ENCODE peak calls at places on chromosomes 2 and 18, in seven cellular contexts. U, Z, H, W, I, Y and B are unnamed samples.

GRCh38 chr2:178075006-178075326 is 2.4 kb upstream of the PDE11A start:
- DNase-seq in U (no peak), Z (no peak), H (no peak), W (no peak), I (no peak), Y (peak; percentile 33), B (no peak)

GRCh38 chr2:57987835-57988573 is 58.6 kb upstream of the VRK2 start:
- DNase-seq in U (no peak), Z (no peak), H (peak; percentile 45), W (no peak), I (no peak), Y (no peak), B (no peak)

GRCh38 chr2:154570501-154570900 is 128.0 kb upstream of the KCNJ3 start:
- DNase-seq in U (no peak), Z (no peak), H (no peak), W (no peak), I (no peak), Y (no peak), B (no peak)

GRCh38 chr2:3523551-3524041 is 4.3 kb upstream of the ADI1 start:
- DNase-seq in U (no peak), Z (no peak), H (peak; percentile 84), W (no peak), I (no peak), Y (no peak), B (no peak)

GRCh38 chr2:26693287-26693849 is 846 bp downstream of the KCNK3 start:
- DNase-seq in U (peak; percentile 33), Z (no peak), H (no peak), W (no peak), I (no peak), Y (no peak), B (no peak)

GRCh38 chr18:30988440-30988839 is 54.1 kb downstream of the DSC3 start:
- DNase-seq in U (no peak), Z (no peak), H (no peak), W (no peak), I (no peak), Y (no peak), B (no peak)

GRCh38 chr2:157327621-157328102 is 2.0 kb upstream of the ERMN start:
- DNase-seq in U (peak; percentile 38), Z (peak; percentile 87), H (peak; percentile 74), W (peak; percentile 90), I (peak; percentile 91), Y (peak; percentile 51), B (peak; percentile 57)

GRCh38 chr18:8389391-8390340 is 219.6 kb upstream of the RAB12 start:
- DNase-seq in U (peak; percentile 78), Z (peak; percentile 76), H (peak; percentile 77), W (peak; percentile 2), I (peak; percentile 88), Y (peak; percentile 59), B (peak; percentile 26)

GRCh38 chr18:56676639-56677038 is 25.5 kb downstream of the WDR7 start:
- DNase-seq in U (no peak), Z (no peak), H (no peak), W (no peak), I (no peak), Y (no peak), B (no peak)

GRCh38 chr2:42810971-42811865 is 18.8 kb upstream of the HAAO start:
- DNase-seq in U (peak; percentile 74), Z (peak; percentile 86), H (peak; percentile 52), W (peak; percentile 41), I (peak; percentile 71), Y (peak; percentile 55), B (no peak)

GRCh38 chr2:49459314-49459993 is 305.1 kb upstream of the FSHR start:
- DNase-seq in U (no peak), Z (no peak), H (no peak), W (no peak), I (no peak), Y (no peak), B (no peak)

GRCh38 chr2:43105586-43106562 is 120.5 kb downstream of the ZFP36L2 start:
- DNase-seq in U (no peak), Z (peak; percentile 90), H (peak; percentile 84), W (no peak), I (no peak), Y (no peak), B (no peak)

GRCh38 chr2:185477452-185477851 is 261.2 kb upstream of the FSIP2 start:
- DNase-seq in U (no peak), Z (no peak), H (no peak), W (no peak), I (no peak), Y (no peak), B (no peak)

GRCh38 chr18:14221689-14222088 is 89.5 kb upstream of the ZNF519 start:
- DNase-seq in U (no peak), Z (no peak), H (no peak), W (no peak), I (no peak), Y (no peak), B (no peak)

GRCh38 chr2:45170976-45171514 is 161.8 kb upstream of the SIX2 start:
- DNase-seq in U (no peak), Z (no peak), H (no peak), W (no peak), I (no peak), Y (no peak), B (no peak)

GRCh38 chr2:214386720-214387119 is 24.1 kb upstream of the VWC2L start:
- DNase-seq in U (no peak), Z (no peak), H (no peak), W (no peak), I (no peak), Y (no peak), B (no peak)

GRCh38 chr2:59182249-59182648 is 941.1 kb upstream of the FANCL start:
- DNase-seq in U (no peak), Z (no peak), H (peak; percentile 44), W (no peak), I (peak; percentile 61), Y (no peak), B (no peak)

GRCh38 chr2:65800998-65801397 is 368.6 kb upstream of the SPRED2 start:
- DNase-seq in U (no peak), Z (no peak), H (peak; percentile 45), W (no peak), I (peak; percentile 56), Y (peak; percentile 9), B (no peak)

GRCh38 chr18:77203071-77203470 is 46.6 kb upstream of the GALR1 start:
- DNase-seq in U (no peak), Z (no peak), H (peak; percentile 31), W (no peak), I (no peak), Y (no peak), B (no peak)

GRCh38 chr2:42494434-42495233 is 852 bp upstream of the KCNG3 start:
- DNase-seq in U (peak; percentile 95), Z (peak; percentile 80), H (peak; percentile 76), W (peak; percentile 74), I (peak; percentile 86), Y (peak; percentile 93), B (peak; percentile 50)

GRCh38 chr2:239533917-239534316 is 133.1 kb upstream of the HDAC4 start:
- DNase-seq in U (no peak), Z (no peak), H (peak; percentile 22), W (no peak), I (no peak), Y (no peak), B (no peak)

GRCh38 chr2:141630531-141630930 is 500.3 kb downstream of the LRP1B start:
- DNase-seq in U (no peak), Z (no peak), H (no peak), W (no peak), I (no peak), Y (no peak), B (no peak)